ENCODE peak calls at places on chromosomes 4 and X, in six cellular contexts. One of them, this sample, is unnamed.
A peak's percentile ranks its signal among the peaks of the same experiment; 100 is the strongest.

GRCh38 chr4:146548443-146548842 is 26.7 kb upstream of the SLC10A7 start:
- DNase-seq in pancreas: no peak
- DNase-seq in C1 segment of cervical spinal cord: no peak
- DNase-seq in trophoblast cell: no peak
- DNase-seq in retina: no peak
- DNase-seq in glutamatergic neuron: no peak
- DNase-seq in this sample: no peak

GRCh38 chr4:51859476-51860032 is 16.6 kb downstream of the DCUN1D4 start:
- DNase-seq in pancreas: no peak
- DNase-seq in C1 segment of cervical spinal cord: no peak
- DNase-seq in trophoblast cell: no peak
- DNase-seq in retina: no peak
- DNase-seq in glutamatergic neuron: no peak
- DNase-seq in this sample: no peak

GRCh38 chr4:5785806-5786680 is 75.0 kb downstream of the EVC start:
- DNase-seq in pancreas: no peak
- DNase-seq in C1 segment of cervical spinal cord: no peak
- DNase-seq in trophoblast cell: no peak
- DNase-seq in retina: no peak
- DNase-seq in glutamatergic neuron: no peak
- DNase-seq in this sample: no peak

GRCh38 chrX:84760560-84760959 is 243.1 kb upstream of the APOOL start:
- DNase-seq in pancreas: no peak
- DNase-seq in C1 segment of cervical spinal cord: no peak
- DNase-seq in trophoblast cell: no peak
- DNase-seq in retina: no peak
- DNase-seq in glutamatergic neuron: no peak
- DNase-seq in this sample: no peak

GRCh38 chr4:80197601-80198444 is 520 bp downstream of the PRDM8 start:
- DNase-seq in pancreas: no peak
- DNase-seq in C1 segment of cervical spinal cord: peak; percentile 61
- DNase-seq in trophoblast cell: peak; percentile 20
- DNase-seq in retina: peak; percentile 87
- DNase-seq in glutamatergic neuron: peak; percentile 75
- DNase-seq in this sample: no peak

GRCh38 chr4:37977471-37978452 is 17.6 kb downstream of the PTTG2 start:
- DNase-seq in pancreas: peak; percentile 67
- DNase-seq in C1 segment of cervical spinal cord: peak; percentile 31
- DNase-seq in trophoblast cell: peak; percentile 40
- DNase-seq in retina: peak; percentile 84
- DNase-seq in glutamatergic neuron: peak; percentile 63
- DNase-seq in this sample: peak; percentile 17

GRCh38 chrX:123673813-123674212 is 59.0 kb downstream of the THOC2 start:
- DNase-seq in pancreas: no peak
- DNase-seq in C1 segment of cervical spinal cord: no peak
- DNase-seq in trophoblast cell: no peak
- DNase-seq in retina: no peak
- DNase-seq in glutamatergic neuron: no peak
- DNase-seq in this sample: no peak

GRCh38 chrX:153820601-153821000 is 9.7 kb downstream of the PDZD4 start:
- DNase-seq in pancreas: no peak
- DNase-seq in C1 segment of cervical spinal cord: no peak
- DNase-seq in trophoblast cell: no peak
- DNase-seq in retina: no peak
- DNase-seq in glutamatergic neuron: no peak
- DNase-seq in this sample: no peak

GRCh38 chrX:114611018-114611619 is 27.2 kb downstream of the HTR2C start:
- DNase-seq in pancreas: peak; percentile 15
- DNase-seq in C1 segment of cervical spinal cord: no peak
- DNase-seq in trophoblast cell: no peak
- DNase-seq in retina: peak; percentile 36
- DNase-seq in glutamatergic neuron: no peak
- DNase-seq in this sample: no peak

GRCh38 chrX:1763294-1763693 is 148.4 kb downstream of the ASMT start:
- DNase-seq in pancreas: no peak
- DNase-seq in C1 segment of cervical spinal cord: no peak
- DNase-seq in trophoblast cell: peak; percentile 16
- DNase-seq in retina: no peak
- DNase-seq in glutamatergic neuron: no peak
- DNase-seq in this sample: no peak

GRCh38 chrX:139815771-139816170 is 107.8 kb upstream of the MCF2 start:
- DNase-seq in pancreas: no peak
- DNase-seq in C1 segment of cervical spinal cord: no peak
- DNase-seq in trophoblast cell: no peak
- DNase-seq in retina: no peak
- DNase-seq in glutamatergic neuron: no peak
- DNase-seq in this sample: no peak

GRCh38 chrX:42490111-42490510 is 287.9 kb downstream of the PPP1R2C start:
- DNase-seq in pancreas: no peak
- DNase-seq in C1 segment of cervical spinal cord: no peak
- DNase-seq in trophoblast cell: no peak
- DNase-seq in retina: no peak
- DNase-seq in glutamatergic neuron: no peak
- DNase-seq in this sample: no peak